ENCODE peak calls at places on chromosome 7, in eight cellular contexts. K, W, H, Z, Y, R, G and F are unnamed samples. For H3K36me3, the result is how much of the 10 kb centered on the place peaks cover.

GRCh38 chr7:110347091-110347490 is 743.8 kb upstream of the LRRN3 start:
- DNase-seq in H (no peak), Y (no peak), K (no peak), G (no peak), W (no peak), Z (peak), R (no peak), F (no peak)

GRCh38 chr7:159025161-159025779 is 119.4 kb downstream of the VIPR2 start:
- DNase-seq in K (no peak), Z (peak), G (peak), H (no peak), Y (no peak), R (no peak), W (peak), F (no peak)

GRCh38 chr7:71657386-71657785 is 525.4 kb downstream of the GALNT17 start:
- DNase-seq in K (no peak), Y (no peak), W (no peak), G (no peak), H (no peak), R (no peak), Z (no peak), F (no peak)

GRCh38 chr7:128084896-128085608 is 53.8 kb upstream of the LRRC4 start:
- DNase-seq in W (no peak), H (no peak), K (peak), G (no peak), R (no peak), Z (peak), Y (no peak), F (no peak)

GRCh38 chr7:101677421-101678137 is 48.5 kb upstream of the MYL10 start:
- DNase-seq in W (no peak), Z (no peak), H (no peak), G (no peak), R (no peak), Y (no peak), K (no peak), F (peak)

GRCh38 chr7:50956522-50957155 is 173.9 kb upstream of the GRB10 start:
- DNase-seq in H (no peak), Y (no peak), R (no peak), W (no peak), G (no peak), K (no peak), Z (no peak), F (no peak)

GRCh38 chr7:81470084-81470723 is 299.6 kb downstream of the HGF start:
- DNase-seq in W (peak), K (peak), R (peak), Y (no peak), H (peak), Z (peak), G (peak), F (peak)

GRCh38 chr7:143882611-143883078 is 19.3 kb downstream of the TCAF1 start:
- DNase-seq in W (peak), G (peak), Z (peak), Y (no peak), K (peak), H (peak), R (peak), F (no peak)

GRCh38 chr7:87624628-87625027 is 3.6 kb upstream of the RUNDC3B start:
- DNase-seq in K (no peak), G (no peak), Z (no peak), W (no peak), H (no peak), R (no peak), Y (no peak), F (no peak)

GRCh38 chr7:98733036-98733435 is 116.0 kb downstream of the NPTX2 start:
- DNase-seq in W (peak), H (no peak), Z (peak), R (no peak), K (no peak), G (no peak), Y (no peak), F (peak)

GRCh38 chr7:1951600-1951999 is 281.1 kb downstream of the MAD1L1 start:
- DNase-seq in H (peak), G (no peak), Z (no peak), R (no peak), Y (no peak), K (no peak), W (no peak), F (no peak)

GRCh38 chr7:40586197-40586596 is 451.4 kb downstream of the SUGCT start:
- DNase-seq in R (no peak), H (no peak), W (no peak), G (no peak), K (no peak), Z (peak), Y (no peak), F (peak)

GRCh38 chr7:141738592-141739013 is 445 bp downstream of the SSBP1 start:
- DNase-seq in Z (no peak), H (no peak), K (no peak), G (no peak), Y (no peak), R (no peak), W (no peak), F (no peak)

GRCh38 chr7:47683485-47683898 is 101.6 kb upstream of the TNS3 start:
- DNase-seq in Z (no peak), Y (no peak), K (no peak), R (no peak), W (no peak), G (no peak), H (no peak), F (no peak)

GRCh38 chr7:138449580-138449979 is 10.5 kb upstream of the TRIM24 start:
- DNase-seq in K (peak), H (no peak), W (no peak), Y (no peak), G (no peak), R (no peak), Z (no peak), F (no peak)

GRCh38 chr7:67301667-67302066 is 305.0 kb downstream of the TYW1 start:
- DNase-seq in Z (peak), G (no peak), H (no peak), Y (no peak), K (no peak), W (no peak), R (no peak), F (peak)

DNA sequence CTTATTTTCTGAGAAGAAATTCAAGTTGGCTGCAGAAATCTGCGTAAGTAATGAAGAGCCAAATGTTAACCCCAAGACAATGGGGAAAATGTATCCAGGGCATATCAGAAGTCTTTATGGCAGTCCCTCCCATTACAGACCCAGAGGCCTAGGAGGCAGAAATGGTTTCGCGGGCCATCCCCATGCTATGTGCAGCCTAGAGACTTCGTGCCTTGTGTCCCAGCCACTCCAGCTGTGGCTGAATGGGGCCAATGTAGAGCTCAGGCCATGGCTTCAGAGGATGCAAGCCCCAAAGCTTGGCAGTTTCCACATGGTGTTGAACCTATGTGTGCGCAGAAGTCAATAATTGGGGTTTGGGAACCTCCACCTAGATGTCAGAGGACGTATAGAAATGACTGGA is 131.9 kb downstream of the GPR37 start:
- DNase-seq in H (no peak), G (no peak), W (no peak), Z (no peak), K (no peak), Y (no peak), R (no peak), F (no peak)
- H3K4me3 ChIP-seq in H (no peak), G (no peak), W (no peak), Z (no peak), K (no peak), Y (no peak), R (no peak), F (no peak)

GRCh38 chr7:11668727-11669126 is 163.3 kb downstream of the THSD7A start:
- DNase-seq in Y (no peak), H (no peak), K (no peak), Z (no peak), G (no peak), W (no peak), R (no peak), F (no peak)
- TF ChIP-seq CTCF in Y (no peak), H (no peak), K (no peak), Z (no peak), G (no peak), W (no peak), R (no peak), F (no peak)

DNA sequence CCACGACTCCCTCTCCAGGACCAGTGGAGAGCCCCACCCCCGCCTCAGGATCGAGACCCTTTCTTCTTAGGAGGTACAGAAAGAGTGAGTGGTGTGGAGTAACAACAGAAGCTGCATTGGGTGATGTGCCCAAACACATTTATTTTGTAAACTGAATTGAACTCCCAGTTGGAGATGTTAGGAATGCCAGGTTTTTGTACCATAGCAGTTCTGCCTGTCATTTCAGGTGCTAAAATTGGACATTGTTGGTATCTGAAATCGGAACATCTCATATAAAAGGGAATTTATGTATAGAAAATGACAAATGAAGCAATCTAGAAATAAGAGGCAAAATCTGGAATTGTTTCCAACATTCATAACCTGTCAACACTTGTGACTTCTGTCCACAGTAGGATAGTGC is 74.7 kb downstream of the SHH start:
- DNase-seq in Z (no peak), K (no peak), W (no peak), G (no peak), H (no peak), R (no peak), Y (no peak), F (no peak)
- H3K36me3 ChIP-seq in Z (under half), K (under half), W (under half), G (under half), H (half or more), R (under half), Y (under half), F (under half)

DNA sequence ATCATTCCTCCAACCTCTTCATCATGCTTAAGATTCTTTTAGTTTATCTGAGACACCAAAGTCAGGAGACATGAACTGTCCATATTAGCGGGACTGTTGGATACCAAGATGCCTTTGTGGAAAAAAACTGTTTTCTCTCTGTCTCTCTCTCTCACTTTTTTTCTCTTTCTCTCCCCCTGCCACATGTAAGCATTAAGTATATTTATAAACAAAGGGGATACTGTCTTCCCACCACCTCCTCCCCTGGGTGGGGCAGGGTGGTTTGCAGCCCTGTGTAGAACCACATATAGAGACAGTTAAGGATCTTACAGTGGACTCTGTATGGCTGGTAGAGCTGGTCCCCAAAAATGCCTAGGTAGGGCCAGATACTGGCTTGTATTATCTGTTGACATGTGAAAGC is 101.3 kb downstream of the GLI3 start:
- DNase-seq in K (no peak), Z (no peak), Y (no peak), R (no peak), H (no peak), W (no peak), G (no peak), F (no peak)
- H3K4me3 ChIP-seq in K (no peak), Z (no peak), Y (no peak), R (no peak), H (no peak), W (no peak), G (no peak), F (no peak)

GRCh38 chr7:52586704-52587103 is 448.7 kb upstream of the POM121L12 start:
- DNase-seq in W (no peak), G (no peak), Y (no peak), Z (no peak), R (no peak), H (no peak), K (no peak), F (no peak)

GRCh38 chr7:52592698-52593097 is 442.7 kb upstream of the POM121L12 start:
- DNase-seq in Y (no peak), W (no peak), R (no peak), H (no peak), K (no peak), Z (no peak), G (no peak), F (no peak)
- TF ChIP-seq CTCF in Y (no peak), W (no peak), R (no peak), H (no peak), K (no peak), Z (no peak), G (no peak), F (no peak)

GRCh38 chr7:132544025-132544424 is 32.2 kb downstream of the PLXNA4 start:
- DNase-seq in Y (no peak), H (no peak), G (no peak), R (no peak), Z (no peak), W (no peak), K (no peak), F (no peak)
- H3K36me3 ChIP-seq in Y (under half), H (under half), G (under half), R (under half), Z (under half), W (under half), K (under half), F (under half)

DNA sequence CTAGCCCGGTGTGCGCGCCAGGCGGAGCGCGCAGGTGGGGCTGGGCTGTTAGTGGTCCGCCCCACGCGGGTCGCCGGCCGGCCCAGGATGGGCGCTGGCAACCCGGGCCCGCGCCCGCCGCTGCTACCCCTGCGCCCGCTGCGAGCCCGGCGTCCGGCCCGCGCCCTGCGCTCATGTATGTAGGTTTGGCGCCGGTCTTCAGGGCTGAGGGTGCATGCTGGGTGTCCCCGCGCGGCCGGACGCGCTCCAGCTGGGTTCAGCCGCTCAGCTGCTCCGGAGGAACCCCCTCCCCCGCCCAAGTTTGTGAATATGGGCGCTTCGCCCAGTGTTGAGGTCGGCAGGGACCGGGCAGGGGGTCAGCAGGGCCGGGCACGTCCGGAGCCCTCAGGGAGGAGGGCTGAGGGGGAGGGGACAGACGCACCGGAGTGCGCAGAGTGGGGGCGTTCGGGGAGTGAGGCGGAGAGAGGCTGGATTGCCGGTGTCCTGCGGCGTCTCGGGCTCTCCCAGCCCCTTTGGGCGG is 561 bp downstream of the VWC2 start:
- DNase-seq in Y (no peak), H (no peak), Z (no peak), W (no peak), K (peak), G (no peak), R (peak), F (no peak)
- H3K4me3 ChIP-seq in Y (peak), H (peak), Z (no peak), W (peak), K (no peak), G (no peak), R (peak), F (no peak)